ENCODE peak calls at places on chromosomes 3 and 15, in four cellular contexts. W, L, U and D are unnamed samples.

GRCh38 chr3:56917740-56918568 is 116.2 kb upstream of the ARHGEF3 start:
- DNase-seq in W (no peak), L (no peak), U (no peak), D (no peak)

GRCh38 chr3:177932346-177932745 is 603.9 kb upstream of the KCNMB2 start:
- DNase-seq in L (no peak), W (peak), U (no peak), D (no peak)

GRCh38 chr3:55165704-55166103 is 237.8 kb upstream of the LRTM1 start:
- DNase-seq in L (no peak), W (no peak), U (no peak), D (no peak)

GRCh38 chr3:126245811-126246727 is 65.7 kb upstream of the ALDH1L1 start:
- DNase-seq in W (peak), U (peak), L (no peak), D (peak)

GRCh38 chr3:49699281-49699723 is 9.9 kb downstream of the RNF123 start:
- DNase-seq in L (no peak), W (no peak), U (no peak), D (no peak)

GRCh38 chr3:31008986-31009385 is 114.5 kb upstream of the GADL1 start:
- DNase-seq in W (peak), U (no peak), L (no peak), D (no peak)

GRCh38 chr3:111831840-111832239 is 27.2 kb upstream of the PHLDB2 start:
- DNase-seq in W (peak), U (no peak), L (no peak), D (no peak)

GRCh38 chr15:101641134-101641764 is 10.9 kb downstream of the TM2D3 start:
- DNase-seq in U (peak), W (peak), L (peak), D (peak)

GRCh38 chr15:63156708-63157065 is 590 bp downstream of the RPS27L start:
- DNase-seq in U (peak), L (peak), W (peak), D (no peak)

GRCh38 chr3:57791245-57791644 is 35.1 kb downstream of the SLMAP start:
- DNase-seq in U (no peak), L (no peak), W (no peak), D (no peak)

GRCh38 chr15:79615754-79616153 is 183.6 kb downstream of the MINAR1 start:
- DNase-seq in U (no peak), W (no peak), L (no peak), D (no peak)

GRCh38 chr3:12686096-12686495 is 22.2 kb upstream of the RAF1 start:
- DNase-seq in U (no peak), W (no peak), L (no peak), D (no peak)

GRCh38 chr15:70976856-70977255 is 84.2 kb downstream of the LRRC49 start:
- DNase-seq in U (no peak), L (no peak), W (peak), D (peak)

GRCh38 chr3:157502916-157503620 is at the start of gene VEPH1:
- DNase-seq in U (peak), L (no peak), W (peak), D (no peak)

GRCh38 chr3:51471775-51472652 is 27.8 kb downstream of the DCAF1 start:
- DNase-seq in W (no peak), L (no peak), U (no peak), D (no peak)

GRCh38 chr15:78265752-78266224 is 1.4 kb downstream of the DNAJA4 start:
- DNase-seq in U (peak), W (peak), L (no peak), D (peak)

GRCh38 chr15:58021332-58022230 is 43.9 kb downstream of the ALDH1A2 start:
- DNase-seq in L (no peak), W (no peak), U (no peak), D (no peak)

GRCh38 chr3:18124501-18124900 is 300.6 kb downstream of the SATB1 start:
- DNase-seq in U (no peak), W (peak), L (no peak), D (peak)

GRCh38 chr3:186121968-186122367 is 13.1 kb upstream of the ETV5 start:
- DNase-seq in L (no peak), W (no peak), U (no peak), D (no peak)

GRCh38 chr15:56794150-56794922 is 61.0 kb upstream of the ZNF280D start:
- DNase-seq in W (peak), L (no peak), U (no peak), D (no peak)

GRCh38 chr3:120192159-120192558 is 92.9 kb downstream of the GPR156 start:
- DNase-seq in W (no peak), U (no peak), L (no peak), D (no peak)

GRCh38 chr3:71389911-71390573 is 193.5 kb downstream of the FOXP1 start:
- DNase-seq in L (no peak), W (peak), U (peak), D (no peak)

GRCh38 chr3:66588340-66588847 is 87.6 kb upstream of the LRIG1 start:
- DNase-seq in W (peak), U (no peak), L (no peak), D (no peak)

GRCh38 chr15:48823237-48823636 is 12.4 kb upstream of the CEP152 start:
- DNase-seq in U (no peak), W (no peak), L (no peak), D (no peak)

GRCh38 chr3:121627622-121628021 is 33.1 kb downstream of the HCLS1 start:
- DNase-seq in U (no peak), L (no peak), W (no peak), D (no peak)

GRCh38 chr3:127816783-127817182 is 5.5 kb downstream of the MGLL start:
- DNase-seq in L (no peak), U (no peak), W (no peak), D (no peak)

GRCh38 chr3:27720029-27720518 is 2.0 kb downstream of the EOMES start:
- DNase-seq in W (no peak), L (no peak), U (no peak), D (no peak)

GRCh38 chr3:141109761-141110160 is 58.6 kb downstream of the SPSB4 start:
- DNase-seq in W (no peak), U (no peak), L (peak), D (no peak)

GRCh38 chr3:172076212-172076611 is 36.8 kb downstream of the FNDC3B start:
- DNase-seq in L (no peak), W (no peak), U (no peak), D (no peak)

GRCh38 chr15:63483521-63484371 is 20.6 kb upstream of the USP3 start:
- DNase-seq in L (no peak), U (no peak), W (no peak), D (no peak)

GRCh38 chr15:81107889-81108288 is 26.2 kb upstream of the CFAP161 start:
- DNase-seq in U (no peak), L (no peak), W (no peak), D (no peak)

GRCh38 chr3:59764131-59764530 is 714.3 kb upstream of the CFAP20DC start:
- DNase-seq in L (no peak), W (peak), U (no peak), D (no peak)

GRCh38 chr15:75328493-75329314 is 7.2 kb upstream of the COMMD4 start:
- DNase-seq in L (no peak), U (no peak), W (no peak), D (no peak)

GRCh38 chr3:139934557-139935070 is 371 bp upstream of the CLSTN2 start:
- DNase-seq in U (peak), L (peak), W (no peak), D (no peak)
- H3K4me3 ChIP-seq in U (peak), L (peak), W (no peak), D (no peak)

DNA sequence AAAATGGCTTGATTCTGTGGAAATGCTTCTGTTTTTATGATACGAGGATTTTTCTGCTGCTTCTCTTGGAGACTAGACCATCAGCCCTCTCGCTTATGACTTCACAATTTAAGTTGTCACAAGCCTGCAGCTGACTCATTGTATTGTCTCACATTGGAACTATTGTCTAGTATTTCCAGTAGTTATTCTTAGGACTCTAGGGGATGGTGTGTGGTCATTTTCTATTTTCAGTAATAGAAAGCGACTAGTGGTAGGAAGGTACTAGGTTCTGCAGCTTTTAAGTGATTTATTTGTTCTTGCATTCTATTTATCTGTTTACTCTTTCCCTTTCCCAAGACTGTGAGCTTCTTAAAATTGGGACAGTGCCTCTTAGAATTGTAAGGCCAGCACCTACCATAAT is 66.3 kb upstream of the CRTC3 start:
- DNase-seq in U (no peak), L (no peak), W (peak), D (no peak)
- TF ChIP-seq CTCF in U (no peak), L (peak), W (peak), D (no peak)

GRCh38 chr15:91408476-91409076 is 308.5 kb downstream of the SV2B start:
- DNase-seq in W (peak), L (peak), U (peak), D (no peak)
- H3K4me3 ChIP-seq in W (no peak), L (no peak), U (no peak), D (no peak)

GRCh38 chr3:194573680-194574437 is 59.4 kb downstream of the TMEM44 start:
- DNase-seq in U (peak), L (no peak), W (peak), D (no peak)
- TF ChIP-seq CTCF in U (peak), L (peak), W (peak), D (peak)

DNA sequence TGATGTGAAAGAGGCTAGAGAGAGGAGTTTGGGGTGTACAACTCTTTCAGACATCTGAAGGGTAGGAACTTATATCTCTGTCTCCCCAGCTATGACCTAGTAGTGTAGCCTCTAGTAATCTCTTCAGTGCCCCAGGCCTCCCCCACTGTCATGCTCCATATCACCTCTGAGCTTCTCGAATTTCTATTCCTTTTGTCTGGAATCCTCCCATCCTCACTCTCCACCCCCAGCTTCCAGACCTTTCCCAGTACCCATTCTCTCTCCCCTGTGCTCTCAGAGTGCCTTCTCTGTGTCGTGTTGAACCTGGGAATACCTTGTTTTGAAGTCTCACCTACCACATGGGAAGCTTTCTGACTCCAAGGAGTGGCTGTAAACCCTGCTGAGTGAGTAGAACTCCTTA is 3.6 kb upstream of the RBPMS2 start:
- DNase-seq in L (no peak), W (no peak), U (no peak), D (no peak)
- H3K4me3 ChIP-seq in L (no peak), W (no peak), U (no peak), D (no peak)

GRCh38 chr3:37703633-37704032 is 158.0 kb upstream of the CTDSPL start:
- DNase-seq in W (no peak), L (no peak), U (peak), D (no peak)

GRCh38 chr3:37704129-37704528 is 157.6 kb upstream of the CTDSPL start:
- DNase-seq in L (no peak), U (no peak), W (no peak), D (no peak)

GRCh38 chr3:37702478-37703154 is 159.1 kb upstream of the CTDSPL start:
- DNase-seq in L (no peak), U (no peak), W (no peak), D (no peak)

GRCh38 chr3:37701729-37702128 is 160.0 kb upstream of the CTDSPL start:
- DNase-seq in U (no peak), L (no peak), W (no peak), D (no peak)

GRCh38 chr3:37700849-37701248 is 160.8 kb upstream of the CTDSPL start:
- DNase-seq in U (no peak), L (no peak), W (peak), D (no peak)
- TF ChIP-seq CTCF in U (peak), L (no peak), W (peak), D (no peak)

DNA sequence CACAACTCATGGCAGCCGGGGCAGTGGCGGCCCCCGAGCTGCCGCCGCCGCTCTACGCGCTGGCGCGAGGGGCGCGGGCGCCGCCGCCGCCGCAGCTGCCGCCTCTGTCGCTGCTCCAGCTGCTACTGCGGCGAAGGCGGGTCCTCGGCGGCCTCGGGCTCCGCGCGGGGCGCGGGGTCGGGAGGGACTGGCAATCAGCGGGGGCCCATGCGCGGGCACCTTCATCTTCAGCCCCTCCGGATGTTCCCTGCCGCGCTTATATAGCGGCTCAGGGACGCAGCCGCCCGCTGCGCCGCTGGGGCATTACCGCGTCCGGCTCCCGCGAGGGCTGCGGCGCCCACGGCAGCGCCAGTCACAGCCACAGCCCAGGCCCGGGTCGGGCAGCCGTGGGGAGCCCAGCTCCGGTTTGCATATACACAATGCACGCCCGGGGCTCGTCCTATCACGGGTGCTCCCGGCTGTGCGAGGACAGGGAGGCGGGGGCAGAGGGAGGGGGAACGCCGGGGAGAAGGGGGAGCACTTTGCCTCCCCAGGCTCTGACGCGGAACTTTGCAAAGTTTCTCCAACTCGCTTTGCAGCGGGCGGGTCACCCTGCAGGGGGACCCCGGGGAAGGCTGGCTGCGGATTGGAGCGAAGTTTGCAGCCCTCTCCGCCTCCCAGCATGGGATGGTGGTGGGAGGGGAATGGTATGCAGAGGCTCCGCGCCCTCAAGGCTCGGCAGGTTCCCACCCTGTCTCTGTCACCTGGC is at the start of gene VGLL3:
- DNase-seq in L (peak), U (peak), W (peak), D (peak)
- H3K4me3 ChIP-seq in L (peak), U (peak), W (peak), D (peak)

DNA sequence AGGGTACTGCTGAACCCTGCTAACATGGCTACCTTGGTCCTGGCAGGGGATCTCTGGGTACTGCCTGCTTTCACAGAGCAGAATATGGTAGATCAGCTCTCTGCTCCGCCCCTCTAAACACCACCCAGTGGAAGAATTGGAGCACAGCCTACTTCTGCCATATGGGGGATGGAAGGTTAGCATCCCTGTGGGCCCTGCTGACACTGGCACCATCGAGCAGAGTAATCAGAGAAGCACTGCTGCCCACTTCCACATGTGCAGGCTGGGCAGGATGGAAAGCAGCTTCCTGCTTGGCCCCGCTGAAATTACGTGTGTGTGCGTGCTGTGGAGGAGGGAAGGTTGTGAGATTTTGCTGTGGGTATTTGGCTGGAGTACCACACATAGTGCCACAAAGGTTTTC is 24.8 kb downstream of the CCR1 start:
- DNase-seq in L (no peak), W (no peak), U (no peak), D (no peak)
- TF ChIP-seq CTCF in L (no peak), W (no peak), U (no peak), D (peak)

GRCh38 chr3:151459360-151459759 is 1.5 kb downstream of the IGSF10 start:
- DNase-seq in W (no peak), U (no peak), L (no peak), D (no peak)
- H3K4me3 ChIP-seq in W (peak), U (no peak), L (no peak), D (no peak)